ENCODE peak calls at places on chromosomes 7 and 10, in nine cellular contexts. One of them, this sample, is unnamed.

GRCh38 chr10:78860260-78860914 is 208.4 kb upstream of the ZMIZ1 start:
- DNase-seq in astrocyte: no peak
- DNase-seq in naive B cell: no peak
- DNase-seq in AG08396: no peak
- DNase-seq in midbrain: no peak
- DNase-seq in naive thymus-derived CD8-positive, alpha-beta T cell: no peak
- DNase-seq in cardiac muscle cell: no peak
- DNase-seq in SHP77 treated with DMSO at 0.1 percent for 48 hours: no peak
- DNase-seq in B cell: no peak
- DNase-seq in this sample: no peak

GRCh38 chr7:108014747-108015682 is 12.1 kb upstream of the LAMB1 start:
- DNase-seq in astrocyte: peak
- DNase-seq in naive B cell: no peak
- DNase-seq in AG08396: no peak
- DNase-seq in midbrain: no peak
- DNase-seq in naive thymus-derived CD8-positive, alpha-beta T cell: no peak
- DNase-seq in cardiac muscle cell: peak
- DNase-seq in SHP77 treated with DMSO at 0.1 percent for 48 hours: no peak
- DNase-seq in B cell: no peak
- DNase-seq in this sample: no peak

GRCh38 chr7:71615017-71615416 is 483.1 kb downstream of the GALNT17 start:
- DNase-seq in astrocyte: no peak
- DNase-seq in naive B cell: no peak
- DNase-seq in AG08396: no peak
- DNase-seq in midbrain: no peak
- DNase-seq in naive thymus-derived CD8-positive, alpha-beta T cell: no peak
- DNase-seq in cardiac muscle cell: no peak
- DNase-seq in SHP77 treated with DMSO at 0.1 percent for 48 hours: no peak
- DNase-seq in B cell: no peak
- DNase-seq in this sample: no peak

GRCh38 chr10:116620423-116621400 is at the start of gene PNLIPRP2:
- DNase-seq in astrocyte: no peak
- DNase-seq in naive B cell: no peak
- DNase-seq in AG08396: no peak
- DNase-seq in midbrain: no peak
- DNase-seq in naive thymus-derived CD8-positive, alpha-beta T cell: no peak
- DNase-seq in cardiac muscle cell: no peak
- DNase-seq in SHP77 treated with DMSO at 0.1 percent for 48 hours: no peak
- DNase-seq in B cell: no peak
- DNase-seq in this sample: no peak

GRCh38 chr7:101488826-101489572 is 126.3 kb downstream of the COL26A1 start:
- DNase-seq in astrocyte: no peak
- DNase-seq in naive B cell: no peak
- DNase-seq in AG08396: no peak
- DNase-seq in midbrain: no peak
- DNase-seq in naive thymus-derived CD8-positive, alpha-beta T cell: no peak
- DNase-seq in cardiac muscle cell: no peak
- DNase-seq in SHP77 treated with DMSO at 0.1 percent for 48 hours: no peak
- DNase-seq in B cell: no peak
- DNase-seq in this sample: no peak

GRCh38 chr7:116674508-116675173 is 2.6 kb downstream of the MET start:
- DNase-seq in astrocyte: peak
- DNase-seq in naive B cell: no peak
- DNase-seq in AG08396: no peak
- DNase-seq in midbrain: no peak
- DNase-seq in naive thymus-derived CD8-positive, alpha-beta T cell: no peak
- DNase-seq in cardiac muscle cell: no peak
- DNase-seq in SHP77 treated with DMSO at 0.1 percent for 48 hours: no peak
- DNase-seq in B cell: no peak
- DNase-seq in this sample: no peak

GRCh38 chr7:134933460-134934068 is 52.7 kb upstream of the AGBL3 start:
- DNase-seq in astrocyte: no peak
- DNase-seq in naive B cell: no peak
- DNase-seq in AG08396: no peak
- DNase-seq in midbrain: no peak
- DNase-seq in naive thymus-derived CD8-positive, alpha-beta T cell: no peak
- DNase-seq in cardiac muscle cell: no peak
- DNase-seq in SHP77 treated with DMSO at 0.1 percent for 48 hours: no peak
- DNase-seq in B cell: no peak
- DNase-seq in this sample: no peak

GRCh38 chr7:92639213-92639896 is 49.2 kb upstream of the FAM133B start:
- DNase-seq in astrocyte: no peak
- DNase-seq in naive B cell: no peak
- DNase-seq in AG08396: no peak
- DNase-seq in midbrain: peak
- DNase-seq in naive thymus-derived CD8-positive, alpha-beta T cell: no peak
- DNase-seq in cardiac muscle cell: no peak
- DNase-seq in SHP77 treated with DMSO at 0.1 percent for 48 hours: no peak
- DNase-seq in B cell: no peak
- DNase-seq in this sample: no peak

GRCh38 chr7:81690251-81690650 is 79.6 kb downstream of the HGF start:
- DNase-seq in astrocyte: no peak
- DNase-seq in naive B cell: no peak
- DNase-seq in AG08396: no peak
- DNase-seq in midbrain: no peak
- DNase-seq in naive thymus-derived CD8-positive, alpha-beta T cell: no peak
- DNase-seq in cardiac muscle cell: peak
- DNase-seq in SHP77 treated with DMSO at 0.1 percent for 48 hours: peak
- DNase-seq in B cell: no peak
- DNase-seq in this sample: no peak

GRCh38 chr10:57849726-57850357 is 417.9 kb downstream of the IPMK start:
- DNase-seq in astrocyte: no peak
- DNase-seq in naive B cell: no peak
- DNase-seq in AG08396: no peak
- DNase-seq in midbrain: peak
- DNase-seq in naive thymus-derived CD8-positive, alpha-beta T cell: no peak
- DNase-seq in cardiac muscle cell: peak
- DNase-seq in SHP77 treated with DMSO at 0.1 percent for 48 hours: no peak
- DNase-seq in B cell: no peak
- DNase-seq in this sample: no peak

GRCh38 chr10:87053577-87054181 is 33.6 kb downstream of the FAM25A start:
- DNase-seq in astrocyte: no peak
- DNase-seq in naive B cell: no peak
- DNase-seq in AG08396: no peak
- DNase-seq in midbrain: no peak
- DNase-seq in naive thymus-derived CD8-positive, alpha-beta T cell: no peak
- DNase-seq in cardiac muscle cell: no peak
- DNase-seq in SHP77 treated with DMSO at 0.1 percent for 48 hours: no peak
- DNase-seq in B cell: no peak
- DNase-seq in this sample: no peak

GRCh38 chr7:157358041-157358752 is 21.4 kb downstream of the DNAJB6 start:
- DNase-seq in astrocyte: no peak
- DNase-seq in naive B cell: no peak
- DNase-seq in AG08396: no peak
- DNase-seq in midbrain: no peak
- DNase-seq in naive thymus-derived CD8-positive, alpha-beta T cell: no peak
- DNase-seq in cardiac muscle cell: no peak
- DNase-seq in SHP77 treated with DMSO at 0.1 percent for 48 hours: no peak
- DNase-seq in B cell: no peak
- DNase-seq in this sample: no peak

GRCh38 chr7:104848386-104848990 is 165.5 kb upstream of the KMT2E start:
- DNase-seq in astrocyte: peak
- DNase-seq in naive B cell: peak
- DNase-seq in AG08396: peak
- DNase-seq in midbrain: peak
- DNase-seq in naive thymus-derived CD8-positive, alpha-beta T cell: peak
- DNase-seq in cardiac muscle cell: peak
- DNase-seq in SHP77 treated with DMSO at 0.1 percent for 48 hours: peak
- DNase-seq in B cell: peak
- DNase-seq in this sample: peak

GRCh38 chr10:71729023-71729649 is 9.6 kb upstream of the C10orf105 start:
- DNase-seq in astrocyte: no peak
- DNase-seq in naive B cell: no peak
- DNase-seq in AG08396: no peak
- DNase-seq in midbrain: peak
- DNase-seq in naive thymus-derived CD8-positive, alpha-beta T cell: no peak
- DNase-seq in cardiac muscle cell: no peak
- DNase-seq in SHP77 treated with DMSO at 0.1 percent for 48 hours: no peak
- DNase-seq in B cell: no peak
- DNase-seq in this sample: no peak

GRCh38 chr10:95451568-95452524 is 109.3 kb downstream of the SORBS1 start:
- DNase-seq in astrocyte: peak
- DNase-seq in naive B cell: no peak
- DNase-seq in AG08396: no peak
- DNase-seq in midbrain: no peak
- DNase-seq in naive thymus-derived CD8-positive, alpha-beta T cell: no peak
- DNase-seq in cardiac muscle cell: no peak
- DNase-seq in SHP77 treated with DMSO at 0.1 percent for 48 hours: no peak
- DNase-seq in B cell: no peak
- DNase-seq in this sample: no peak

GRCh38 chr10:7397049-7397448 is 13.8 kb downstream of the SFMBT2 start:
- DNase-seq in astrocyte: peak
- DNase-seq in naive B cell: no peak
- DNase-seq in AG08396: no peak
- DNase-seq in midbrain: no peak
- DNase-seq in naive thymus-derived CD8-positive, alpha-beta T cell: no peak
- DNase-seq in cardiac muscle cell: no peak
- DNase-seq in SHP77 treated with DMSO at 0.1 percent for 48 hours: no peak
- DNase-seq in B cell: no peak
- DNase-seq in this sample: no peak

GRCh38 chr7:114663502-114663901 is 248.9 kb downstream of the FOXP2 start:
- DNase-seq in astrocyte: peak
- DNase-seq in naive B cell: no peak
- DNase-seq in AG08396: no peak
- DNase-seq in midbrain: peak
- DNase-seq in naive thymus-derived CD8-positive, alpha-beta T cell: no peak
- DNase-seq in cardiac muscle cell: peak
- DNase-seq in SHP77 treated with DMSO at 0.1 percent for 48 hours: peak
- DNase-seq in B cell: no peak
- DNase-seq in this sample: no peak

GRCh38 chr10:119103687-119104652 is at the start of gene DENND10:
- DNase-seq in astrocyte: peak
- DNase-seq in naive B cell: peak
- DNase-seq in AG08396: peak
- DNase-seq in midbrain: peak
- DNase-seq in naive thymus-derived CD8-positive, alpha-beta T cell: peak
- DNase-seq in cardiac muscle cell: peak
- DNase-seq in SHP77 treated with DMSO at 0.1 percent for 48 hours: no peak
- DNase-seq in B cell: peak
- DNase-seq in this sample: peak

GRCh38 chr10:29923416-29923970 is 135.9 kb downstream of the JCAD start:
- DNase-seq in astrocyte: no peak
- DNase-seq in naive B cell: no peak
- DNase-seq in AG08396: no peak
- DNase-seq in midbrain: no peak
- DNase-seq in naive thymus-derived CD8-positive, alpha-beta T cell: no peak
- DNase-seq in cardiac muscle cell: no peak
- DNase-seq in SHP77 treated with DMSO at 0.1 percent for 48 hours: no peak
- DNase-seq in B cell: no peak
- DNase-seq in this sample: no peak

GRCh38 chr10:43943119-43943824 is 294.6 kb upstream of the ZNF32 start:
- DNase-seq in astrocyte: no peak
- DNase-seq in naive B cell: no peak
- DNase-seq in AG08396: no peak
- DNase-seq in midbrain: no peak
- DNase-seq in naive thymus-derived CD8-positive, alpha-beta T cell: no peak
- DNase-seq in cardiac muscle cell: no peak
- DNase-seq in SHP77 treated with DMSO at 0.1 percent for 48 hours: no peak
- DNase-seq in B cell: no peak
- DNase-seq in this sample: no peak

GRCh38 chr10:117259279-117259678 is 18.4 kb downstream of the SLC18A2 start:
- DNase-seq in astrocyte: no peak
- DNase-seq in naive B cell: no peak
- DNase-seq in AG08396: no peak
- DNase-seq in midbrain: no peak
- DNase-seq in naive thymus-derived CD8-positive, alpha-beta T cell: no peak
- DNase-seq in cardiac muscle cell: no peak
- DNase-seq in SHP77 treated with DMSO at 0.1 percent for 48 hours: no peak
- DNase-seq in B cell: no peak
- DNase-seq in this sample: no peak

GRCh38 chr10:117597216-117597615 is 54.7 kb downstream of the EMX2 start:
- DNase-seq in astrocyte: no peak
- DNase-seq in naive B cell: no peak
- DNase-seq in AG08396: no peak
- DNase-seq in midbrain: no peak
- DNase-seq in naive thymus-derived CD8-positive, alpha-beta T cell: no peak
- DNase-seq in cardiac muscle cell: no peak
- DNase-seq in SHP77 treated with DMSO at 0.1 percent for 48 hours: no peak
- DNase-seq in B cell: no peak
- DNase-seq in this sample: no peak

GRCh38 chr10:60704480-60704879 is 73.8 kb upstream of the CDK1 start:
- DNase-seq in astrocyte: no peak
- DNase-seq in naive B cell: no peak
- DNase-seq in AG08396: no peak
- DNase-seq in midbrain: no peak
- DNase-seq in naive thymus-derived CD8-positive, alpha-beta T cell: no peak
- DNase-seq in cardiac muscle cell: peak
- DNase-seq in SHP77 treated with DMSO at 0.1 percent for 48 hours: no peak
- DNase-seq in B cell: no peak
- DNase-seq in this sample: no peak

GRCh38 chr10:60816624-60817023 is 38.3 kb downstream of the CDK1 start:
- DNase-seq in astrocyte: peak
- DNase-seq in naive B cell: peak
- DNase-seq in AG08396: peak
- DNase-seq in midbrain: peak
- DNase-seq in naive thymus-derived CD8-positive, alpha-beta T cell: peak
- DNase-seq in cardiac muscle cell: peak
- DNase-seq in SHP77 treated with DMSO at 0.1 percent for 48 hours: no peak
- DNase-seq in B cell: peak
- DNase-seq in this sample: peak

GRCh38 chr7:144842377-144842851 is 6.6 kb upstream of the TPK1 start:
- DNase-seq in astrocyte: no peak
- DNase-seq in naive B cell: peak
- DNase-seq in AG08396: no peak
- DNase-seq in midbrain: no peak
- DNase-seq in naive thymus-derived CD8-positive, alpha-beta T cell: no peak
- DNase-seq in cardiac muscle cell: peak
- DNase-seq in SHP77 treated with DMSO at 0.1 percent for 48 hours: no peak
- DNase-seq in B cell: peak
- DNase-seq in this sample: no peak

GRCh38 chr10:64528294-64529002 is 1007.2 kb downstream of the REEP3 start:
- DNase-seq in astrocyte: no peak
- DNase-seq in naive B cell: no peak
- DNase-seq in AG08396: no peak
- DNase-seq in midbrain: no peak
- DNase-seq in naive thymus-derived CD8-positive, alpha-beta T cell: no peak
- DNase-seq in cardiac muscle cell: no peak
- DNase-seq in SHP77 treated with DMSO at 0.1 percent for 48 hours: no peak
- DNase-seq in B cell: no peak
- DNase-seq in this sample: no peak

GRCh38 chr10:114172241-114172640 is 1.8 kb downstream of the CCDC186 start:
- DNase-seq in astrocyte: peak
- DNase-seq in naive B cell: no peak
- DNase-seq in AG08396: no peak
- DNase-seq in midbrain: no peak
- DNase-seq in naive thymus-derived CD8-positive, alpha-beta T cell: no peak
- DNase-seq in cardiac muscle cell: peak
- DNase-seq in SHP77 treated with DMSO at 0.1 percent for 48 hours: no peak
- DNase-seq in B cell: no peak
- DNase-seq in this sample: no peak

GRCh38 chr7:70325509-70326101 is 727.3 kb downstream of the AUTS2 start:
- DNase-seq in astrocyte: peak
- DNase-seq in naive B cell: no peak
- DNase-seq in AG08396: peak
- DNase-seq in midbrain: no peak
- DNase-seq in naive thymus-derived CD8-positive, alpha-beta T cell: no peak
- DNase-seq in cardiac muscle cell: peak
- DNase-seq in SHP77 treated with DMSO at 0.1 percent for 48 hours: no peak
- DNase-seq in B cell: no peak
- DNase-seq in this sample: no peak

GRCh38 chr10:73791871-73792400 is 6.5 kb downstream of the ZSWIM8 start:
- DNase-seq in astrocyte: no peak
- DNase-seq in naive B cell: no peak
- DNase-seq in AG08396: no peak
- DNase-seq in midbrain: no peak
- DNase-seq in naive thymus-derived CD8-positive, alpha-beta T cell: no peak
- DNase-seq in cardiac muscle cell: no peak
- DNase-seq in SHP77 treated with DMSO at 0.1 percent for 48 hours: no peak
- DNase-seq in B cell: no peak
- DNase-seq in this sample: no peak

GRCh38 chr10:132498562-132499366 is 38.8 kb upstream of the INPP5A start:
- DNase-seq in astrocyte: no peak
- DNase-seq in naive B cell: no peak
- DNase-seq in AG08396: no peak
- DNase-seq in midbrain: no peak
- DNase-seq in naive thymus-derived CD8-positive, alpha-beta T cell: no peak
- DNase-seq in cardiac muscle cell: no peak
- DNase-seq in SHP77 treated with DMSO at 0.1 percent for 48 hours: no peak
- DNase-seq in B cell: no peak
- DNase-seq in this sample: peak

GRCh38 chr10:10564081-10564480 is 453.6 kb upstream of the CELF2 start:
- DNase-seq in astrocyte: no peak
- DNase-seq in naive B cell: no peak
- DNase-seq in AG08396: no peak
- DNase-seq in midbrain: no peak
- DNase-seq in naive thymus-derived CD8-positive, alpha-beta T cell: no peak
- DNase-seq in cardiac muscle cell: peak
- DNase-seq in SHP77 treated with DMSO at 0.1 percent for 48 hours: no peak
- DNase-seq in B cell: no peak
- DNase-seq in this sample: no peak